ENCODE peak calls at places on chromosomes 5 and 9, in nine cellular contexts. D is NCI-H446 treated with DMSO at 0.1 percent for 48 hours; K is fibroblast of lung; E is left colon; H is T-helper 9 cell; W is A172; O is CD4-positive, CD25-positive, alpha-beta regulatory T cell; F is activated naive CD4-positive, alpha-beta T cell treated with anti-CD3 and anti-CD28 coated beads for 36 hours; T is SW480. L is an unnamed sample.
A peak's percentile ranks its signal among the peaks of the same experiment; 100 is the strongest.

GRCh38 chr9:105331160-105331559 is 86.7 kb downstream of the SLC44A1 start:
- DNase-seq in D (no peak), K (no peak), E (no peak), H (no peak), W (no peak), O (no peak), F (no peak), T (no peak), L (no peak)

GRCh38 chr5:13325765-13326164 is 618.7 kb downstream of the DNAH5 start:
- DNase-seq in D (no peak), K (peak; percentile 83), E (no peak), H (no peak), W (no peak), O (no peak), F (no peak), T (no peak), L (peak; percentile 23)

GRCh38 chr5:176535655-176536131 is 1.5 kb downstream of the RNF44 start:
- DNase-seq in D (no peak), K (peak; percentile 9), E (no peak), H (no peak), W (no peak), O (no peak), F (no peak), T (no peak), L (no peak)

GRCh38 chr5:154756871-154757646 is 1.9 kb downstream of the LARP1 start:
- DNase-seq in D (no peak), K (peak; percentile 57), E (peak; percentile 62), H (peak; percentile 32), W (no peak), O (peak; percentile 49), F (peak; percentile 58), T (peak; percentile 48), L (peak; percentile 29)

GRCh38 chr9:114205171-114206015 is 50.1 kb downstream of the COL27A1 start:
- DNase-seq in D (no peak), K (no peak), E (no peak), H (no peak), W (no peak), O (no peak), F (no peak), T (no peak), L (no peak)

GRCh38 chr9:91771027-91771426 is 179.0 kb downstream of the ROR2 start:
- DNase-seq in D (no peak), K (peak; percentile 94), E (peak; percentile 46), H (no peak), W (peak; percentile 65), O (no peak), F (no peak), T (peak; percentile 61), L (peak; percentile 80)

GRCh38 chr9:127388037-127388855 is 8.7 kb upstream of the SLC2A8 start:
- DNase-seq in D (no peak), K (peak; percentile 97), E (peak; percentile 75), H (peak; percentile 84), W (peak; percentile 99), O (peak; percentile 75), F (peak; percentile 97), T (peak; percentile 99), L (peak; percentile 96)

GRCh38 chr5:38465045-38465444 is 91.4 kb downstream of the LIFR start:
- DNase-seq in D (no peak), K (no peak), E (no peak), H (no peak), W (no peak), O (no peak), F (no peak), T (no peak), L (no peak)

GRCh38 chr5:3114467-3114866 is 363.0 kb upstream of the IRX2 start:
- DNase-seq in D (no peak), K (no peak), E (no peak), H (no peak), W (no peak), O (no peak), F (no peak), T (no peak), L (no peak)

GRCh38 chr5:36017622-36018021 is 26.4 kb upstream of the UGT3A1 start:
- DNase-seq in D (no peak), K (no peak), E (no peak), H (no peak), W (no peak), O (no peak), F (no peak), T (no peak), L (no peak)

GRCh38 chr9:113798062-113799030 is 77.8 kb upstream of the ZNF618 start:
- DNase-seq in D (no peak), K (no peak), E (no peak), H (no peak), W (peak; percentile 23), O (no peak), F (no peak), T (peak; percentile 14), L (no peak)